ENCODE peak calls at places on chromosomes 12 and 14, in ten cellular contexts. F is neural progenitor cell, U is AG04449, K is cardiac muscle cell, H is fibroblast of the aortic adventitia, W is astrocyte of the spinal cord, M is lower lobe of right lung, J is cardiac fibroblast, D is AG04450, X is choroid plexus epithelial cell. N is an unnamed sample.

GRCh38 chr14:100523131-100523530 is 64.1 kb downstream of the BEGAIN start:
- DNase-seq in M (no peak), D (no peak), J (no peak), W (no peak), F (no peak), U (no peak), H (no peak), K (no peak), X (no peak), N (no peak)

GRCh38 chr12:61920230-61920629 is 340.0 kb upstream of the USP15 start:
- DNase-seq in D (no peak), X (no peak), J (no peak), U (no peak), W (no peak), K (no peak), H (no peak), M (no peak), F (no peak), N (no peak)

GRCh38 chr12:91274886-91275285 is 92.3 kb upstream of the DCN start:
- DNase-seq in F (peak), K (peak), W (peak), H (peak), J (peak), X (peak), M (no peak), U (peak), D (peak), N (peak)

GRCh38 chr14:55803506-55804197 is 223.6 kb downstream of the KTN1 start:
- DNase-seq in M (no peak), X (no peak), H (peak), D (no peak), J (peak), F (no peak), U (no peak), K (no peak), W (no peak), N (no peak)

GRCh38 chr12:59164226-59164625 is 243.9 kb upstream of the LRIG3 start:
- DNase-seq in H (peak), W (peak), F (no peak), J (no peak), X (no peak), K (no peak), U (no peak), M (no peak), D (no peak), N (no peak)

GRCh38 chr12:96907681-96908163 is 665 bp downstream of the NEDD1 start:
- DNase-seq in F (peak), D (no peak), W (peak), K (peak), X (peak), H (peak), J (peak), U (no peak), M (no peak), N (no peak)

GRCh38 chr12:95626854-95627253 is 75.6 kb upstream of the USP44 start:
- DNase-seq in M (no peak), U (no peak), H (no peak), X (no peak), D (no peak), F (peak), J (no peak), K (no peak), W (no peak), N (no peak)

GRCh38 chr14:50531595-50532501 is 521 bp downstream of the MAP4K5 start:
- DNase-seq in K (peak), F (peak), J (peak), U (no peak), M (peak), D (no peak), X (peak), W (peak), H (peak), N (no peak)

GRCh38 chr14:72608391-72609204 is 285.3 kb downstream of the DPF3 start:
- DNase-seq in J (peak), F (no peak), X (peak), U (peak), M (no peak), K (no peak), W (peak), H (peak), D (peak), N (peak)

GRCh38 chr14:21503376-21503775 is 7.8 kb downstream of the METTL3 start:
- DNase-seq in X (no peak), K (no peak), F (no peak), U (no peak), M (no peak), J (no peak), W (no peak), H (no peak), D (no peak), N (no peak)

GRCh38 chr12:77120695-77121094 is 55.3 kb upstream of the E2F7 start:
- DNase-seq in J (peak), K (no peak), M (no peak), H (peak), F (no peak), W (peak), D (no peak), U (no peak), X (peak), N (no peak)

GRCh38 chr12:53843545-53843944 is 91.8 kb upstream of the CISTR start:
- DNase-seq in M (no peak), J (no peak), W (no peak), U (no peak), H (no peak), X (no peak), F (no peak), K (no peak), D (no peak), N (no peak)

GRCh38 chr12:90484130-90484529 is 470.8 kb downstream of the CCER1 start:
- DNase-seq in X (no peak), H (no peak), F (no peak), M (no peak), W (no peak), K (peak), D (no peak), U (no peak), J (no peak), N (no peak)

GRCh38 chr12:18332173-18332572 is 70.9 kb downstream of the PIK3C2G start:
- DNase-seq in D (no peak), F (no peak), W (no peak), J (no peak), K (no peak), X (no peak), U (no peak), M (no peak), H (no peak), N (no peak)

GRCh38 chr14:68402525-68403101 is 390.3 kb downstream of the ZFP36L1 start:
- DNase-seq in U (no peak), M (no peak), X (no peak), H (no peak), J (no peak), F (no peak), W (no peak), K (no peak), D (no peak), N (no peak)

GRCh38 chr12:109670647-109671046 is 43.0 kb upstream of the FAM222A start:
- DNase-seq in K (no peak), X (no peak), F (peak), H (no peak), W (no peak), U (no peak), J (no peak), M (no peak), D (no peak), N (no peak)

GRCh38 chr12:120110550-120111501 is 5.7 kb downstream of the RAB35 start:
- DNase-seq in M (peak), X (peak), F (peak), J (no peak), H (no peak), K (no peak), W (no peak), D (no peak), U (no peak), N (no peak)

GRCh38 chr14:99884834-99885648 is 91.8 kb downstream of the EML1 start:
- DNase-seq in W (peak), K (peak), H (peak), D (peak), F (peak), X (peak), J (peak), M (no peak), U (no peak), N (peak)

GRCh38 chr12:45742590-45742989 is 13.1 kb downstream of the ARID2 start:
- DNase-seq in W (no peak), K (no peak), M (no peak), X (no peak), U (no peak), D (no peak), F (no peak), J (no peak), H (no peak), N (no peak)

GRCh38 chr14:64728856-64729255 is 24.6 kb downstream of the PLEKHG3 start:
- DNase-seq in J (no peak), F (no peak), U (no peak), W (no peak), H (no peak), D (no peak), M (no peak), K (no peak), X (no peak), N (no peak)

DNA sequence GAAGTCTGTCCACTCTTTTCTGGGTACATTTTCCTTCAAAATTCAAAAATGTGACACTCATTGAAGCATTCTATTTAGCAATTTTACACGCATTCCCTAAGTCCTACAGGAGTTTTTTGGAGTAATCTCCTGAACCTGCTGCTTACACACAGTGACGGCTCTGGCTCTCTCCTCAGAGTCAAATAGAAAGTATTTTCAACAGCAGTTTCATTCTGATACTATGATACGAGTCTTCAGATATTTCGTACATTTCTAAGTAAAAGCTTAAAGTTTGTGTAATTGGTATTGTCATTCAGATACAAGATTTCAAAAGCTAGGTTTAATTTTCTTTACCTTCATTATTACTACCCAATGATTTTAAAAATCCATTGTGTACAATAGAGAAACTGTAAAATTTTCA is 36.4 kb downstream of the PIWIL1 start:
- DNase-seq in D (no peak), H (no peak), W (no peak), F (no peak), U (no peak), M (no peak), X (no peak), K (no peak), J (no peak), N (no peak)
- TF ChIP-seq CTCF in D (no peak), H (no peak), W (no peak), F (no peak), U (no peak), M (no peak), X (no peak), K (no peak), J (no peak), N (no peak)

GRCh38 chr12:124938606-124939427 is 24.4 kb upstream of the UBC start:
- DNase-seq in H (peak), W (peak), U (no peak), K (peak), J (peak), X (peak), M (no peak), D (no peak), F (peak), N (peak)
- TF ChIP-seq CTCF in H (peak), W (peak), U (peak), K (peak), J (peak), X (peak), M (peak), D (peak), F (peak), N (peak)

GRCh38 chr12:111482464-111482863 is 76.7 kb downstream of the SH2B3 start:
- DNase-seq in H (no peak), U (no peak), X (peak), F (no peak), M (no peak), K (no peak), J (no peak), W (no peak), D (no peak), N (no peak)
- TF ChIP-seq CTCF in H (peak), U (no peak), X (peak), F (no peak), M (no peak), K (peak), J (no peak), W (peak), D (peak), N (peak)

GRCh38 chr14:36085861-36086260 is 90.7 kb downstream of the PTCSC3 start:
- DNase-seq in J (no peak), K (no peak), W (no peak), U (no peak), F (no peak), X (no peak), H (no peak), M (no peak), D (no peak), N (no peak)

GRCh38 chr14:36094963-36095362 is 81.6 kb downstream of the PTCSC3 start:
- DNase-seq in F (no peak), W (no peak), X (no peak), H (no peak), U (no peak), J (no peak), M (peak), K (no peak), D (no peak), N (no peak)

GRCh38 chr14:36086629-36087380 is 89.7 kb downstream of the PTCSC3 start:
- DNase-seq in H (no peak), M (no peak), F (no peak), K (no peak), D (no peak), J (no peak), W (no peak), U (no peak), X (no peak), N (no peak)

GRCh38 chr14:36096090-36096489 is 80.4 kb downstream of the PTCSC3 start:
- DNase-seq in X (no peak), J (peak), U (peak), D (no peak), K (no peak), H (no peak), W (peak), F (no peak), M (no peak), N (no peak)

GRCh38 chr14:36091096-36091495 is 85.4 kb downstream of the PTCSC3 start:
- DNase-seq in J (peak), F (no peak), D (peak), W (peak), K (no peak), X (peak), H (peak), M (no peak), U (peak), N (peak)
- TF ChIP-seq CTCF in J (no peak), F (no peak), D (no peak), W (no peak), K (no peak), X (no peak), H (no peak), M (no peak), U (no peak), N (no peak)

GRCh38 chr12:111420494-111420893 is 14.8 kb downstream of the SH2B3 start:
- DNase-seq in K (no peak), D (no peak), J (no peak), W (no peak), U (no peak), H (no peak), X (no peak), F (no peak), M (no peak), N (no peak)
- TF ChIP-seq CTCF in K (no peak), D (no peak), J (no peak), W (no peak), U (no peak), H (no peak), X (no peak), F (no peak), M (no peak), N (no peak)

DNA sequence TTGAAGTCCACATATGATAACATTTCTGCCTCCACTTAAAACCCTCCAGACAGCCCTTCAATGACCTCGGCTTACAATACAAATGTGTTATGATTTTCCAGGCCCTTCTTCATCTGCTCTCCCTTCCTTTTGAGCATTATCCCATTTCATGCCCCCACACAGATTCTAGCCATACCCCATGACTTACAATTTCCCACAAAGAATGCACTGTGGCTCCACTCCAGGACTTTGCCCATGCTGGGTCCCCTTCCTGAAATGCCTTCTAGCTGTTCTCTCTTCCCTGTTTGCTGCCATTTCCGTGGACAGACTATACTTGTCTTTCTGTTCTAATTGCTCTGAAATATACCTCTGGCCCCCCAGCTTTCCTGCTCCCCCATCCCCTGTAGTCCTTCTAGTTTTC is 963.2 kb downstream of the DIO2 start:
- DNase-seq in M (no peak), F (no peak), J (no peak), W (no peak), X (no peak), D (no peak), U (no peak), K (no peak), H (no peak), N (no peak)
- TF ChIP-seq CTCF in M (no peak), F (no peak), J (no peak), W (no peak), X (no peak), D (no peak), U (no peak), K (no peak), H (no peak), N (no peak)

GRCh38 chr12:107223816-107224215 is 130.5 kb upstream of the CRY1 start:
- DNase-seq in X (peak), M (no peak), D (no peak), W (no peak), K (no peak), F (no peak), J (no peak), H (no peak), U (no peak), N (no peak)
- TF ChIP-seq CTCF in X (no peak), M (no peak), D (peak), W (peak), K (no peak), F (no peak), J (no peak), H (no peak), U (no peak), N (no peak)